ENCODE peak calls at places on chromosomes 6 and 20, in four cellular contexts. One of them, this sample, is unnamed.

GRCh38 chr6:159084493-159085091 is 39.8 kb upstream of the TAGAP start:
- DNase-seq in OCI-LY7: no peak
- DNase-seq in fibroblast of lung: peak; percentile 80
- DNase-seq in mammary epithelial cell: peak; percentile 65
- DNase-seq in this sample: no peak

GRCh38 chr20:8740265-8740664 is 328.6 kb upstream of the PLCB4 start:
- DNase-seq in OCI-LY7: no peak
- DNase-seq in fibroblast of lung: no peak
- DNase-seq in mammary epithelial cell: no peak
- DNase-seq in this sample: no peak

GRCh38 chr6:85669735-85670194 is 27.1 kb upstream of the SYNCRIP start:
- DNase-seq in OCI-LY7: peak; percentile 57
- DNase-seq in fibroblast of lung: peak; percentile 48
- DNase-seq in mammary epithelial cell: peak; percentile 94
- DNase-seq in this sample: peak; percentile 46

GRCh38 chr6:16450285-16450684 is 211.9 kb downstream of the GMPR start:
- DNase-seq in OCI-LY7: no peak
- DNase-seq in fibroblast of lung: peak; percentile 95
- DNase-seq in mammary epithelial cell: no peak
- DNase-seq in this sample: no peak

GRCh38 chr6:11211235-11211634 is 21.2 kb downstream of the NEDD9 start:
- DNase-seq in OCI-LY7: no peak
- DNase-seq in fibroblast of lung: peak; percentile 62
- DNase-seq in mammary epithelial cell: no peak
- DNase-seq in this sample: peak; percentile 39

GRCh38 chr6:135002974-135003703 is 51.5 kb downstream of the HBS1L start:
- DNase-seq in OCI-LY7: no peak
- DNase-seq in fibroblast of lung: no peak
- DNase-seq in mammary epithelial cell: no peak
- DNase-seq in this sample: no peak

GRCh38 chr6:11374036-11375010 is 141.9 kb upstream of the NEDD9 start:
- DNase-seq in OCI-LY7: peak; percentile 67
- DNase-seq in fibroblast of lung: no peak
- DNase-seq in mammary epithelial cell: no peak
- DNase-seq in this sample: no peak

GRCh38 chr6:14100098-14100497 is 17.5 kb upstream of the CD83 start:
- DNase-seq in OCI-LY7: no peak
- DNase-seq in fibroblast of lung: no peak
- DNase-seq in mammary epithelial cell: no peak
- DNase-seq in this sample: no peak

GRCh38 chr6:138103876-138104275 is 3.3 kb downstream of the PERP start:
- DNase-seq in OCI-LY7: no peak
- DNase-seq in fibroblast of lung: no peak
- DNase-seq in mammary epithelial cell: peak; percentile 70
- DNase-seq in this sample: no peak

DNA sequence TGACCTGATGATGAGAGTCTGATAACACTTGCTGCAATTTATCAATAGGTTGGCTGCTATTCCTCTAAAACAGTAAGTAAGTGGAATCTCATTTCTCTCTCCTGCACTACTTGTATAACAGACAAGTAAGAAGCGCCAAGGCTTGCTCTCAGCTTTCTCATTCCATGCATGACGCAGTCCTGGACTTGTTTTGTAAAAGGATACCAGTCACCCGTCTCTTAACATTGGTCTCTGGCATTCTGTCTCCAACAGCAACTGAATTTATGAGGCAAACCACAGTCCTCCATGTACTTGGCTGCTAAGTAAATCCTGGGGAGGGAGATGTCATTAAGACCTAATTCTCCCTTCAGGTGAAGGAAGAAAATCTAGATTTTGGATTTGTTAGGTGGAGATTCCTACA is 115.4 kb downstream of the OPN5 start:
- DNase-seq in OCI-LY7: no peak
- DNase-seq in fibroblast of lung: peak; percentile 51
- DNase-seq in mammary epithelial cell: peak; percentile 11
- DNase-seq in this sample: no peak
- H3K4me3 ChIP-seq in OCI-LY7: no peak overlapping the region
- H3K4me3 ChIP-seq in fibroblast of lung: no peak overlapping the region
- H3K4me3 ChIP-seq in mammary epithelial cell: no peak overlapping the region
- H3K4me3 ChIP-seq in this sample: no peak overlapping the region

GRCh38 chr6:129866688-129867087 is 5.6 kb upstream of the TMEM244 start:
- DNase-seq in OCI-LY7: no peak
- DNase-seq in fibroblast of lung: no peak
- DNase-seq in mammary epithelial cell: no peak
- DNase-seq in this sample: no peak
- H2AFZ ChIP-seq in OCI-LY7: no peak overlapping the region
- H2AFZ ChIP-seq in fibroblast of lung: no peak overlapping the region
- H2AFZ ChIP-seq in mammary epithelial cell: no peak overlapping the region
- H2AFZ ChIP-seq in this sample: no peak overlapping the region

GRCh38 chr20:33829636-33830035 is 18.5 kb downstream of the CHMP4B start:
- DNase-seq in OCI-LY7: no peak
- DNase-seq in fibroblast of lung: no peak
- DNase-seq in mammary epithelial cell: no peak
- DNase-seq in this sample: no peak

GRCh38 chr20:33830371-33830770 is 19.2 kb downstream of the CHMP4B start:
- DNase-seq in OCI-LY7: no peak
- DNase-seq in fibroblast of lung: no peak
- DNase-seq in mammary epithelial cell: no peak
- DNase-seq in this sample: no peak

GRCh38 chr20:33828326-33828834 is 17.2 kb downstream of the CHMP4B start:
- DNase-seq in OCI-LY7: peak; percentile 39
- DNase-seq in fibroblast of lung: no peak
- DNase-seq in mammary epithelial cell: no peak
- DNase-seq in this sample: no peak

GRCh38 chr20:33827629-33828325 is 16.6 kb downstream of the CHMP4B start:
- DNase-seq in OCI-LY7: peak; percentile 56
- DNase-seq in fibroblast of lung: no peak
- DNase-seq in mammary epithelial cell: no peak
- DNase-seq in this sample: no peak

DNA sequence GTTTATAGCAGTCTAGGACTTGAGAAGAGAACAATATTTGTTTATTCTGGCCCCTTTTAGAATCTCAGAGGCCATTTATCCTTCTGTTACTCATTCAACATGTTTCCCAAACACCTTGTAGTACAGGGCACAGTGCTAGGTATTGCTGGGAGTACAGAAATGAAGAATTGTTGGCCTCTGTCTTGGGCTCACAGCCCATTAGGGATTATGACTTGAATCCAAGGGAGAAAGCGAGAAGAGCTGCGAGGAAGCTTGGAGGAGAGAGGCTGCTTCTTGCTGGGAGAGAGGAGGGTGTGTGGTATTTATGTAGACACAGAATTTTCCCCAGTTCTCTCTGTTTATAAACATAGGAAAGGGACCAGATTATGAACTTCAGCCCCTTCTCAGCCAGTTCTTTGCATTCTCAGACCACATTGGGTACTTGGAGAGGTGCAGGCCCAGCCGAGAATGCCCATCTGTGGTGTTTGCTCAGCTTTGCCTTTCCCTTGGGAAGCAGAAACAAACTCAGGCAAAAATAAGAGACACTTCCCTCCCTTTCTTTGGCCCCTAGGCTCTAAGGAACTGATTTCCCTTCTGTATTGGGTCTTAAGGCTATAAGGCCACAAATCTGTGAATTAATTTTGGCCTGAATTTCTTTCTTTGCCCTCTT is 17.9 kb downstream of the CHMP4B start:
- DNase-seq in OCI-LY7: no peak
- DNase-seq in fibroblast of lung: no peak
- DNase-seq in mammary epithelial cell: no peak
- DNase-seq in this sample: no peak
- H3K79me2 ChIP-seq in OCI-LY7: peaks cover 74% of the 10 kb centered on the region
- H3K79me2 ChIP-seq in fibroblast of lung: peaks cover 39% of the 10 kb centered on the region
- H3K79me2 ChIP-seq in mammary epithelial cell: peaks cover 96% of the 10 kb centered on the region
- H3K79me2 ChIP-seq in this sample: peaks cover 98% of the 10 kb centered on the region

DNA sequence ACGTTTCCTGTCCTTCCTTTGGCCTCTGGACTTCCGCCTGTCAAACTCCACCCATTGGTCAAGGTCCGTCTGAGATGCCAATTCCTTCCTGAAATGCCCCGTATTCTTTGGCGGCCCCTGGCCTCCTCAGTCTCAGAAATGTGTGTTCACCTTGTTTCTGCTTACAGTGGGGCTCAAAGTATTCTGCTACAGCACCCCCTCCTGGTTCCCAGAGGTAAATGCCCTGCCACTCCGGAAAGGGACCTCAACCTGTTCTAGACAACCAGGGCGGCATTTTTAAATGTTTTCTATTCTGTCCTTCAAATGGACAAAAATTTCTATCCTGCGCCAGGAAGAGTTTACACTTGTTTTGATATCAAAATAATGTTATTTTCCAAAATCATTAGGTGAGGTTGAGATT is 12.1 kb upstream of the PAX1 start:
- DNase-seq in OCI-LY7: peak; percentile 19
- DNase-seq in fibroblast of lung: no peak
- DNase-seq in mammary epithelial cell: no peak
- DNase-seq in this sample: peak; percentile 20
- H3K4me3 ChIP-seq in OCI-LY7: no peak overlapping the region
- H3K4me3 ChIP-seq in fibroblast of lung: no peak overlapping the region
- H3K4me3 ChIP-seq in mammary epithelial cell: no peak overlapping the region
- H3K4me3 ChIP-seq in this sample: no peak overlapping the region

GRCh38 chr6:90221403-90221802 is 75.2 kb downstream of the BACH2 start:
- DNase-seq in OCI-LY7: peak; percentile 35
- DNase-seq in fibroblast of lung: no peak
- DNase-seq in mammary epithelial cell: no peak
- DNase-seq in this sample: no peak

GRCh38 chr6:90220273-90220672 is 76.4 kb downstream of the BACH2 start:
- DNase-seq in OCI-LY7: no peak
- DNase-seq in fibroblast of lung: peak; percentile 68
- DNase-seq in mammary epithelial cell: no peak
- DNase-seq in this sample: no peak

GRCh38 chr6:90222008-90222407 is 74.6 kb downstream of the BACH2 start:
- DNase-seq in OCI-LY7: no peak
- DNase-seq in fibroblast of lung: no peak
- DNase-seq in mammary epithelial cell: no peak
- DNase-seq in this sample: no peak

GRCh38 chr6:90217621-90218496 is 78.8 kb downstream of the BACH2 start:
- DNase-seq in OCI-LY7: no peak
- DNase-seq in fibroblast of lung: no peak
- DNase-seq in mammary epithelial cell: no peak
- DNase-seq in this sample: peak; percentile 24

GRCh38 chr6:90219168-90219985 is 77.3 kb downstream of the BACH2 start:
- DNase-seq in OCI-LY7: no peak
- DNase-seq in fibroblast of lung: peak; percentile 96
- DNase-seq in mammary epithelial cell: no peak
- DNase-seq in this sample: peak; percentile 19
- H2AFZ ChIP-seq in OCI-LY7: no peak overlapping the region
- H2AFZ ChIP-seq in fibroblast of lung: peak overlapping the region; percentile 42
- H2AFZ ChIP-seq in mammary epithelial cell: peak overlapping the region; percentile 88
- H2AFZ ChIP-seq in this sample: peak overlapping the region; percentile 69

GRCh38 chr6:18253635-18254034 is 10.7 kb downstream of the DEK start:
- DNase-seq in OCI-LY7: no peak
- DNase-seq in fibroblast of lung: no peak
- DNase-seq in mammary epithelial cell: no peak
- DNase-seq in this sample: no peak
- H3K79me2 ChIP-seq in OCI-LY7: peaks cover 93% of the 10 kb centered on the region
- H3K79me2 ChIP-seq in fibroblast of lung: peaks cover 82% of the 10 kb centered on the region
- H3K79me2 ChIP-seq in mammary epithelial cell: peaks cover 93% of the 10 kb centered on the region
- H3K79me2 ChIP-seq in this sample: peaks cover 100% of the 10 kb centered on the region

DNA sequence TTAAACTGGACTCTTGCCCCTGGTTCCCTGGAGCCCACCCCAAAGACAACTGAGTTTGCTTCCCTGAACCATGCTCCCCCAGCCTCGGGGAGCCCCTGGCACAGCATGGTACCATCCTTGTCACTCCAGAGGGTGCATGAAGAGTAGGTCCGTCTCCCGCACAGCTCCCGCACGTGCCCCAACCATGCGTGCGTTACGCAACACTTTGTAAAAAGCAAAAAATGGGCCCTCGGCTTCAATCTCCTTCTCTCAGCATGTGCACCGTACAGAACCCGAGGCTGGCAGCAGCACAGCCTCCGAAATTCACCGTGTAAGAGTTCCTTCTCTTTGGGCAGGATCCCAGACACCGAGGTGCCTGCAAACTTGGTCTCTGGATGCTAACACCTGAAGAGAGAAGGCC is 5.6 kb downstream of the PMEPA1 start:
- DNase-seq in OCI-LY7: no peak
- DNase-seq in fibroblast of lung: no peak
- DNase-seq in mammary epithelial cell: no peak
- DNase-seq in this sample: no peak
- H3K4me3 ChIP-seq in OCI-LY7: no peak overlapping the region
- H3K4me3 ChIP-seq in fibroblast of lung: no peak overlapping the region
- H3K4me3 ChIP-seq in mammary epithelial cell: no peak overlapping the region
- H3K4me3 ChIP-seq in this sample: no peak overlapping the region

GRCh38 chr6:166587631-166588413 is 1.3 kb upstream of the RAMACL start:
- DNase-seq in OCI-LY7: peak; percentile 91
- DNase-seq in fibroblast of lung: no peak
- DNase-seq in mammary epithelial cell: no peak
- DNase-seq in this sample: no peak
- H2AFZ ChIP-seq in OCI-LY7: peak overlapping the region; percentile 94
- H2AFZ ChIP-seq in fibroblast of lung: no peak overlapping the region
- H2AFZ ChIP-seq in mammary epithelial cell: no peak overlapping the region
- H2AFZ ChIP-seq in this sample: no peak overlapping the region

DNA sequence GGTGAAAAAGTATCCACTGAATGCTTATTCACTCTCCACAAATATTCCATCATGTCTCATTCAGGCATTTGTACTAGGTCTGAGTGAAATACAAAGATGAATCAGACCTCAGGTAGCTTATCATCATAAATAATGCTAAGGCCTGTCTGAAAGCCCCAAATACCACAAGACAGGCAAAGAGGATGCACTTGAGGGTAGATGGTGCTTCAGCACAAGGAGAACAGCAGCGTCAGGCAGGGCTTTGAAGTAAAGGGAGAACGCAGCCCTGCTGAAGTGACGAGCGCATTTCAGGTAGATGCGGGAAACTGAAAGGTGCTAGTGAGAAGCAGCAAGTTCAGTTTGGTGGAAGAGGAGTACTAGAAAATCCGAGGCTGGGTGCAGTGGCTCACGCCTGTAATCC is 38.7 kb downstream of the MAP3K5 start:
- DNase-seq in OCI-LY7: no peak
- DNase-seq in fibroblast of lung: peak; percentile 32
- DNase-seq in mammary epithelial cell: peak; percentile 64
- DNase-seq in this sample: no peak
- H3K79me2 ChIP-seq in OCI-LY7: peaks cover 11% of the 10 kb centered on the region
- H3K79me2 ChIP-seq in fibroblast of lung: peaks cover 20% of the 10 kb centered on the region
- H3K79me2 ChIP-seq in mammary epithelial cell: no peaks in the 10 kb centered on the region
- H3K79me2 ChIP-seq in this sample: no peaks in the 10 kb centered on the region

This sample was measured in DND-41.